ENCODE peak calls at places on chromosomes 7 and 10, in nine cellular contexts. Q is T follicular helper cell; R is A549; Y is uterus; X is stimulated activated CD8-positive, alpha-beta memory T cell treated with anti-CD3 and anti-CD28 coated beads, Interleukin-12 subunit alpha, Interleukin-12 subunit beta, amount 100 ng/mL, for 4 hours; K is vagina; V is HuH-7.5; E is IMR-90; A is NCI-H2029. F is an unnamed sample.

GRCh38 chr10:71247306-71247705 is 34.9 kb downstream of the UNC5B start:
- DNase-seq in K (no peak), X (no peak), V (no peak), Q (no peak), A (no peak), R (no peak), Y (no peak), E (no peak), F (no peak)

GRCh38 chr7:19538036-19538435 is 170.8 kb downstream of the POLR1F start:
- DNase-seq in X (no peak), Y (no peak), R (no peak), Q (no peak), K (no peak), E (no peak), A (no peak), V (no peak), F (peak)

GRCh38 chr7:20114463-20114862 is 102.7 kb downstream of the MACC1 start:
- DNase-seq in X (no peak), Y (no peak), A (no peak), K (no peak), V (no peak), E (no peak), Q (no peak), R (peak), F (peak)

GRCh38 chr10:91813251-91813650 is 15.0 kb downstream of the TNKS2 start:
- DNase-seq in Q (no peak), Y (no peak), E (no peak), R (no peak), A (no peak), K (no peak), X (no peak), V (no peak), F (no peak)

GRCh38 chr7:114851406-114852025 is 70.4 kb upstream of the MDFIC start:
- DNase-seq in Y (no peak), A (no peak), V (no peak), K (no peak), Q (no peak), E (no peak), X (no peak), R (no peak), F (no peak)

GRCh38 chr7:50857804-50858203 is 75.1 kb upstream of the GRB10 start:
- DNase-seq in K (peak), R (no peak), A (peak), E (no peak), X (no peak), Y (no peak), Q (no peak), V (no peak), F (peak)

GRCh38 chr7:157411580-157411979 is 74.8 kb downstream of the DNAJB6 start:
- DNase-seq in E (no peak), R (no peak), Y (no peak), Q (peak), A (no peak), V (no peak), X (no peak), K (no peak), F (no peak)

GRCh38 chr7:131945313-131945831 is 388.9 kb upstream of the PODXL start:
- DNase-seq in Q (no peak), V (peak), R (peak), K (no peak), A (peak), Y (no peak), X (no peak), E (peak), F (peak)

GRCh38 chr10:58817499-58817898 is 304.8 kb downstream of the BICC1 start:
- DNase-seq in Y (no peak), X (no peak), E (peak), K (no peak), V (peak), A (peak), R (peak), Q (no peak), F (peak)

GRCh38 chr7:137591444-137591843 is 247.9 kb upstream of the PTN start:
- DNase-seq in Q (no peak), V (no peak), E (peak), A (no peak), K (no peak), Y (no peak), R (peak), X (no peak), F (peak)

GRCh38 chr10:4984971-4985594 is 18.6 kb downstream of the AKR1C2 start:
- DNase-seq in Y (no peak), Q (no peak), A (no peak), X (no peak), K (no peak), R (peak), V (no peak), E (peak), F (peak)

GRCh38 chr10:132508497-132509443 is 28.8 kb upstream of the INPP5A start:
- DNase-seq in V (no peak), Q (no peak), K (no peak), E (no peak), X (no peak), Y (peak), A (no peak), R (peak), F (no peak)

GRCh38 chr7:98879198-98879988 is 1.1 kb downstream of the TRRAP start:
- DNase-seq in V (peak), A (peak), Q (peak), Y (no peak), K (no peak), E (peak), R (peak), X (peak), F (peak)

GRCh38 chr7:13457790-13458189 is 531.7 kb downstream of the ETV1 start:
- DNase-seq in R (no peak), E (no peak), Y (no peak), Q (no peak), A (no peak), K (no peak), V (no peak), X (no peak), F (peak)

GRCh38 chr7:50331564-50332208 is 27.2 kb downstream of the IKZF1 start:
- DNase-seq in R (no peak), X (no peak), V (no peak), Y (no peak), Q (no peak), A (no peak), K (no peak), E (no peak), F (no peak)

GRCh38 chr10:29816801-29817558 is 182.2 kb upstream of the SVIL start:
- DNase-seq in E (no peak), A (no peak), Y (peak), R (no peak), X (no peak), V (no peak), Q (no peak), K (no peak), F (no peak)

GRCh38 chr7:14747701-14748100 is 154.8 kb downstream of the DGKB start:
- DNase-seq in V (no peak), E (no peak), R (no peak), K (no peak), X (no peak), A (no peak), Q (no peak), Y (no peak), F (no peak)

GRCh38 chr10:27440478-27440877 is 63.6 kb upstream of the RAB18 start:
- DNase-seq in X (no peak), K (no peak), A (no peak), V (no peak), Q (no peak), Y (no peak), R (no peak), E (no peak), F (no peak)

GRCh38 chr10:94193466-94193924 is 169.2 kb downstream of the NOC3L start:
- DNase-seq in K (no peak), X (no peak), V (no peak), A (no peak), Q (no peak), Y (no peak), E (peak), R (no peak), F (peak)

GRCh38 chr10:33665512-33665911 is 331.0 kb upstream of the NRP1 start:
- DNase-seq in K (no peak), X (no peak), E (peak), Q (no peak), V (no peak), R (no peak), Y (no peak), A (no peak), F (no peak)

GRCh38 chr10:88385601-88386203 is 197.4 kb downstream of the RNLS start:
- DNase-seq in A (no peak), X (no peak), Q (peak), R (peak), V (peak), K (no peak), E (no peak), Y (peak), F (no peak)

GRCh38 chr7:34057136-34057535 is 151.8 kb downstream of the BMPER start:
- DNase-seq in X (no peak), V (no peak), K (no peak), R (no peak), Y (no peak), E (no peak), A (no peak), Q (no peak), F (peak)

GRCh38 chr10:34808789-34809745 is 6.0 kb downstream of the PARD3 start:
- DNase-seq in Q (no peak), Y (no peak), E (peak), R (no peak), X (no peak), V (no peak), A (peak), K (no peak), F (no peak)

GRCh38 chr10:13633689-13634088 is 46.9 kb downstream of the PRPF18 start:
- DNase-seq in X (no peak), Y (peak), A (no peak), K (no peak), V (no peak), E (peak), Q (no peak), R (no peak), F (peak)

GRCh38 chr7:151779255-151779654 is 97.7 kb downstream of the PRKAG2 start:
- DNase-seq in Y (no peak), R (no peak), E (no peak), A (no peak), V (no peak), K (no peak), Q (no peak), X (no peak), F (no peak)

GRCh38 chr10:120506674-120507073 is 49.6 kb downstream of the PLPP4 start:
- DNase-seq in R (no peak), Y (no peak), K (no peak), E (no peak), X (no peak), V (no peak), A (no peak), Q (no peak), F (no peak)

GRCh38 chr10:110067960-110068770 is 60.4 kb downstream of the ADD3 start:
- DNase-seq in X (no peak), K (no peak), E (no peak), V (peak), R (no peak), Y (no peak), Q (peak), A (no peak), F (peak)

GRCh38 chr7:123811056-123811455 is 33.9 kb upstream of the HYAL4 start:
- DNase-seq in V (no peak), Q (no peak), A (no peak), X (no peak), R (no peak), E (no peak), K (no peak), Y (no peak), F (no peak)

GRCh38 chr7:10802526-10802925 is 171.1 kb upstream of the PHF14 start:
- DNase-seq in V (no peak), R (no peak), Y (no peak), X (no peak), E (peak), K (no peak), A (no peak), Q (no peak), F (peak)

GRCh38 chr10:31936933-31937332 is 8.3 kb upstream of the ARHGAP12 start:
- DNase-seq in X (no peak), Q (no peak), E (no peak), Y (no peak), R (peak), A (no peak), V (no peak), K (no peak), F (peak)

GRCh38 chr7:47720141-47720906 is 138.4 kb upstream of the TNS3 start:
- DNase-seq in X (no peak), Q (no peak), V (no peak), A (no peak), K (peak), R (no peak), Y (peak), E (peak), F (no peak)

GRCh38 chr7:42090806-42091205 is 146.2 kb downstream of the GLI3 start:
- DNase-seq in A (no peak), Q (no peak), R (no peak), Y (no peak), K (peak), E (no peak), X (no peak), V (no peak), F (no peak)